ENCODE peak calls at places on chromosome 5, in seven cellular contexts. E, W, I, V, Y, S and J are unnamed samples. For H3K9me3, the result is how much of the 10 kb centered on the place peaks cover.

GRCh38 chr5:41510176-41510831 is at the start of gene PLCXD3:
- DNase-seq in W (peak), S (peak), V (peak), Y (peak), I (peak), E (peak), J (peak)

GRCh38 chr5:151718653-151719052 is 31.9 kb upstream of the SPARC start:
- DNase-seq in Y (no peak), V (no peak), W (no peak), E (no peak), S (no peak), I (no peak), J (no peak)

GRCh38 chr5:10564838-10565784 is 1.2 kb downstream of the ANKRD33B start:
- DNase-seq in I (no peak), S (no peak), Y (peak), W (peak), E (peak), V (no peak), J (peak)

GRCh38 chr5:44565360-44565759 is 176.1 kb upstream of the FGF10 start:
- DNase-seq in S (no peak), V (no peak), E (peak), Y (no peak), W (no peak), I (no peak), J (no peak)

GRCh38 chr5:167950126-167950721 is 341.2 kb upstream of the WWC1 start:
- DNase-seq in Y (no peak), E (no peak), V (no peak), S (no peak), W (no peak), I (no peak), J (no peak)

GRCh38 chr5:160082589-160082988 is 36.7 kb downstream of the PWWP2A start:
- DNase-seq in Y (no peak), E (no peak), V (no peak), I (no peak), W (no peak), S (no peak), J (no peak)

GRCh38 chr5:136073714-136074113 is 44.9 kb downstream of the TGFBI start:
- DNase-seq in V (no peak), I (no peak), Y (no peak), W (no peak), E (no peak), S (no peak), J (no peak)

GRCh38 chr5:111553889-111554288 is 41.6 kb upstream of the STARD4 start:
- DNase-seq in Y (no peak), I (no peak), V (no peak), W (no peak), S (no peak), E (no peak), J (no peak)

GRCh38 chr5:169728-170094 is 21.6 kb upstream of the LRRC14B start:
- DNase-seq in S (no peak), Y (no peak), E (no peak), V (no peak), W (no peak), I (no peak), J (no peak)

GRCh38 chr5:17897776-17898175 is 263.5 kb downstream of the TAF11L14 start:
- DNase-seq in I (no peak), S (no peak), Y (no peak), W (no peak), E (no peak), V (no peak), J (no peak)

GRCh38 chr5:108727154-108727638 is 20.5 kb upstream of the FER start:
- DNase-seq in V (no peak), E (peak), I (peak), Y (no peak), S (peak), W (peak), J (no peak)

GRCh38 chr5:444226-444625 is 1.2 kb downstream of the EXOC3 start:
- DNase-seq in I (no peak), S (no peak), E (no peak), W (no peak), Y (peak), V (no peak), J (peak)

GRCh38 chr5:161098516-161098915 is 246.5 kb upstream of the ATP10B start:
- DNase-seq in I (no peak), S (no peak), E (no peak), Y (no peak), V (no peak), W (no peak), J (no peak)

GRCh38 chr5:39453606-39454005 is 28.8 kb upstream of the DAB2 start:
- DNase-seq in V (no peak), S (no peak), W (no peak), Y (no peak), E (no peak), I (no peak), J (no peak)

GRCh38 chr5:134252671-134253070 is 26.8 kb upstream of the PPP2CA start:
- DNase-seq in Y (no peak), I (no peak), E (peak), S (no peak), W (no peak), V (peak), J (no peak)

GRCh38 chr5:177071671-177072385 is 14.9 kb upstream of the FGFR4 start:
- DNase-seq in E (peak), Y (no peak), W (no peak), S (peak), I (peak), V (peak), J (no peak)

GRCh38 chr5:81125959-81126358 is 107.2 kb upstream of the CKMT2 start:
- DNase-seq in I (peak), W (peak), E (no peak), V (no peak), Y (no peak), S (peak), J (no peak)

GRCh38 chr5:116084231-116084630 is 594 bp upstream of the COMMD10 start:
- DNase-seq in Y (peak), V (peak), I (peak), S (no peak), W (no peak), E (peak), J (no peak)

GRCh38 chr5:66828551-66829421 is 232.6 kb downstream of the MAST4 start:
- DNase-seq in W (peak), S (peak), I (peak), Y (peak), V (no peak), E (peak), J (peak)

GRCh38 chr5:173920024-173920753 is 32.0 kb downstream of the CPEB4 start:
- DNase-seq in V (no peak), W (no peak), E (peak), S (no peak), Y (no peak), I (no peak), J (no peak)

GRCh38 chr5:164967354-164967753 is 1461.9 kb downstream of the MAT2B start:
- DNase-seq in I (no peak), Y (no peak), E (no peak), S (no peak), W (no peak), V (no peak), J (no peak)
- TF ChIP-seq CTCF in I (no peak), Y (no peak), E (no peak), S (no peak), W (no peak), V (no peak), J (no peak)

DNA sequence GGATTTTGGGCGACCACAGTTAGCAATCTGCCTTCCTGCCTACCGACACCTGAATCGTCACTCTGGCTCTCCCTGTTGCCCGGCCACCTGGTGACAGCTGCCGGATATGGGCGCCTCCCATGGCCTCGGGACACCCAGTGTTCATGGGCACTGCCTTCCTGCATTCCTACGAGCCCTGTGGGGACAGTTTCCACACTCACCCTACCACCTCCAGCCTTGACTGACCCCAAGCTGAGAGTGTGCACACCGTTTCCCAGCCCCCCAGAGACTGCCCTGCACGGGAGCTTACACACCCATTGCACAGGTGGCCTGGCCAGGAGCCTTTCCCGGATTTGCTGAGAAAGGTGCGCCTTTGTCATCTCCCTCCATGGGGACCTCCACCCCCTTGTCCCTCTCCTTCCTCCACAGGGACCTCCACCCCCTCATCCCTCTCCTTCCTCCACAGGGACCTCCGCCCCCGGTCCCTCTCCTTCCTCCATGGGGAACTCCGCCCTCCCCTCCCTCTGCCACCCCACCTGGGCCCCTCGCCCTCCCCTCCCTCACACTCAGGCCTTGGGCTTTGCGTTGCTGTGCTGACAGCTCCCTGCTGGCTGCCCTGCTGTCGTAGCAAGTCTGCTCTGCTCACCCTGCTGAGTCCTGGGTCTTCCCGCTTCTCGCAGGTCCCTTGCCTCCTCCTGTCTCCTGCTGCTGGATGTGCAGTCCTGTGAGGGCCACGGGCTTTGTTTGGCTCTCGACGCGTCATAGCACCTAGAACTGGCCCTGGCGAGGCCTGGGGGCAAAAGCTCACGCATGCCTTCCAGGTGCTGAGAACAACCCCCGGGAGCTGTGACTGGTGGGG is 48.4 kb downstream of the MRPL36 start:
- DNase-seq in Y (peak), I (no peak), V (no peak), E (no peak), S (no peak), W (peak), J (no peak)
- H3K9me3 ChIP-seq in Y (under half), I (under half), V (under half), E (under half), S (under half), W (under half), J (under half)

GRCh38 chr5:36060516-36060885 is 6.2 kb downstream of the UGT3A2 start:
- DNase-seq in V (peak), Y (no peak), W (no peak), I (no peak), E (no peak), S (no peak), J (no peak)
- H3K27ac ChIP-seq in V (no peak), Y (no peak), W (no peak), I (no peak), E (no peak), S (no peak), J (no peak)

DNA sequence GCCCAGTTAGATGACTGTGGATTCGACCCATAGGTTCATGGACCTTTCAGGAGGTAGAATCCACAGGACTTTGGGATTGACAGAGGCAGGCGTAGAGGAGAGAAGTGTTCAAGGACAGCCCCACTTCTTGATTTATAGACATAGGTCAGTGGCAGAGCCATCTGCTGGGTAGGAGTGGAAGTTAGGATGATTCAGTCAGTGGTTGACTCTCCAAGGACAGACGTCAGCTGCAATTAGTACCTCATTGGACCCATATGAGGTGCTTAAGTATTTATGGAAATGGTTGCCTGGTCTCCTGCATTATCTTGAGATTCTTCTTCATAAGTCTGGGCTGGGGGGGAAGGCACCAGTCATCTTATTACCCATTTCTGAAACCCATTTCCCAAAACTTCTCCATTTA is 70.9 kb downstream of the SH3RF2 start:
- DNase-seq in W (no peak), I (no peak), E (no peak), V (no peak), Y (no peak), S (no peak), J (no peak)
- TF ChIP-seq CTCF in W (no peak), I (peak), E (peak), V (no peak), Y (no peak), S (no peak), J (no peak)

DNA sequence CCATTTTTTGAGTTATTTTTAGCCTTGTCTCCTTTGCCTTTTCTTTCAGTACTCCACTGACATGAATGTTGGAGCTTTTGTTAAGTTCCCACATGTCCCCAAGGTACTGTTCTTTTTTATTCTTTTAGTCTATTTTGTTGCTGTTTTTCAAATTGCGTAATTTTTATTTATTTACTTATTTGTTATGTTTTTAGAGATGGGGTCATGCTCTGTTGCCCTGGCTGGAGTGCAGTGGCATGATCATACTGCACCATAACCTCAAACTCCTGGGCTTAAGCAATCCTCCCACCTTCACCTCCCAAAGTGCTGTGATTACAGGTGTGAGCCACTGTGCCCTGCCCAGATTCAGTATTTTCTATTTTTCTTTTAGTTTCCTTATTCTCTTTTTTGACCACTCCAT is 5.4 kb upstream of the PCDHA1 start:
- DNase-seq in S (no peak), Y (no peak), I (no peak), W (no peak), V (no peak), E (no peak), J (no peak)
- H3K9me3 ChIP-seq in S (under half), Y (half or more), I (under half), W (half or more), V (half or more), E (under half), J (half or more)

DNA sequence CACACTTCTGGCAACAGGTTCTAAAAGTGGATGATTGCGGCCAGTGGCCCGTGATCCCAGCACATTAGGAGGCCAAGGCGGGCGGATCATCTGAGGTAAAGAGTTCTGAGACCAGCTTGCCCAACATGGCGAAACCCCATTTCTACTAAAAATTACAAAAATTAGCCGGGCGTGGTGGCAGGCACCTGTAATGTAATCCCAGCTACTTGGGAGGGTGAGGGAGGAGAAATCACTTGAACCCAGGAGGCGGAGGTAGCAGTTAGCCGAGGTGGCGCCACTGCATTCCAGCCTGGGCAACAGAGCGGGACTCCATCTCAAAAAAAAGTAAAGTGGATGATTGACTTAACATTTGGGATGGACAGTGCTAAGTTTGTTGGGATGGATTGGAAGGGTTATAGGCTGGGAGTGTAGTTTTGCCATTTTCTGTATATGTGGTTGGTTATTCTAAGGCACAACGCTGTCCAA is 3.4 kb downstream of the MATR3 start:
- DNase-seq in E (no peak), S (no peak), Y (peak), W (no peak), I (no peak), V (no peak), J (no peak)
- H3K27ac ChIP-seq in E (no peak), S (no peak), Y (no peak), W (no peak), I (no peak), V (no peak), J (peak)

DNA sequence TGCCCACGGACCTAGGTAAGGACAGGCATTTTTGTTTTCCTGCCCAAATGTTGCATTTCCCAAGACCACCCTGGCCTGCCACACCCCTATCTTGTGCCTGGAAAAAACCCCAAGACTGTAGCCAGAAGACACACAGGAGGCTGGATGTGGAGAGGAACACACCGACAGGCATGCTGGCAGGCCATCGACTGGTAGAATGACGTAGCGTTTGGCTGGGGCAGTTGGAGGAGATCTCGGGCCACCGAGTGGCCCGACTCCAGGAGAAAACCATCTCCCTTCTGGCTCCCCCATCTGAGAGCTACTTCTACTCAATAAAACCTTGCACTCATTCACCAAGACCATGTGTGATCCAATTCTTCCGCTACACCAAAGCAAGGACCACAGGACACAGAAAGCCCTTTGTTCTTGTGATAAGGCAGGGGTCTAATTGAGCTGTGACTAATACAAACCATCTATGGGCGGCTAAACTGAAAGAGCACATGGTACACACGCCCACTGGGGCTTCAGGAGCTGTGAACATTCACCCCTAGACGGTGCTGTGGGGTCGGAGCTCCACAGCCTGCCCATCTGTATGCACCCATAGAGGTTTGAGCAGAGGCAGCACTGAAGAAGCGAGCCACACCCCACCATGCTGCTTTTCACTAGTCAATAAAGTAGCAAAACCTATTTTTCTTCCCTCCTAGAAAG is 38.9 kb upstream of the N4BP3 start:
- DNase-seq in Y (no peak), E (no peak), S (no peak), V (no peak), W (no peak), I (no peak), J (no peak)
- TF ChIP-seq CTCF in Y (no peak), E (no peak), S (peak), V (no peak), W (no peak), I (no peak), J (no peak)

DNA sequence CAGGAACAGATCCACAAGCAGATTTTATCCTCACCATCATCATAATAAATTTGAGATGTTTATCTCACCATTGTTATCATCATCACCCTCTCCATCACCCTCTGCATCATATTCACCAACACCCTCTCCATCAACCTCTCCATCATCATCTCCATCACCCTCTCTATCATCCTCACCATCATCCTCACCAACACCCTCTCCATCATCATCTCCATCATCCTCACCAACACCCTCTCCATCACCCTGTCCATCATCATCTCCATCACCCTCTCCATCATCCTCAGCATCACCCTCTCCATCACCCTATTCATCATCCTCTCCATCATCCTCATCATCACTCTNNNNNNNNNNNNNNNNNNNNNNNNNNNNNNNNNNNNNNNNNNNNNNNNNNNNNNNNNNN is 567.0 kb upstream of the SGCD start:
- DNase-seq in E (no peak), I (no peak), V (no peak), S (no peak), W (no peak), Y (no peak), J (no peak)
- H3K9me3 ChIP-seq in E (under half), I (under half), V (under half), S (under half), W (under half), Y (under half), J (under half)

GRCh38 chr5:123297198-123297831 is 125.9 kb downstream of the CEP120 start:
- DNase-seq in E (no peak), Y (no peak), I (no peak), S (no peak), W (no peak), V (no peak), J (no peak)
- H3K27ac ChIP-seq in E (no peak), Y (no peak), I (no peak), S (no peak), W (no peak), V (no peak), J (no peak)

GRCh38 chr5:43514816-43515677 is at the start of gene C5orf34:
- DNase-seq in V (peak), S (peak), E (peak), I (peak), Y (peak), W (peak), J (peak)
- TF ChIP-seq CTCF in V (no peak), S (no peak), E (peak), I (peak), Y (no peak), W (no peak), J (no peak)